ENCODE peak calls at places on chromosomes 16 and 17, in five cellular contexts. B, V, Y, F and L are unnamed samples.

GRCh38 chr16:1906846-1907165 is 11.4 kb downstream of the HS3ST6 start:
- DNase-seq in B (no peak), V (no peak), Y (no peak), F (no peak), L (no peak)

GRCh38 chr17:61361084-61361483 is 38.6 kb upstream of the TBX2 start:
- DNase-seq in B (no peak), V (no peak), Y (no peak), F (no peak), L (peak)

GRCh38 chr16:69859105-69859969 is 91.8 kb upstream of the CLEC18A start:
- DNase-seq in B (peak), V (no peak), Y (no peak), F (peak), L (no peak)

GRCh38 chr16:8955828-8956227 is 7.9 kb downstream of the USP7 start:
- DNase-seq in B (peak), V (no peak), Y (no peak), F (no peak), L (no peak)

GRCh38 chr17:82605939-82606600 is 42.2 kb downstream of the WDR45B start:
- DNase-seq in B (no peak), V (no peak), Y (no peak), F (no peak), L (no peak)

GRCh38 chr17:81917565-81918332 is at the start of gene SIRT7:
- DNase-seq in B (peak), V (peak), Y (peak), F (peak), L (no peak)

GRCh38 chr16:46568472-46569230 is 52.5 kb downstream of the SHCBP1 start:
- DNase-seq in B (no peak), V (no peak), Y (no peak), F (no peak), L (no peak)

GRCh38 chr17:64183815-64184397 is 54.0 kb upstream of the ERN1 start:
- DNase-seq in B (no peak), V (peak), Y (no peak), F (peak), L (no peak)

GRCh38 chr17:66964930-66965800 is 658 bp downstream of the CACNG4 start:
- DNase-seq in B (peak), V (peak), Y (no peak), F (peak), L (no peak)

GRCh38 chr16:23836404-23837291 is 865 bp downstream of the PRKCB start:
- DNase-seq in B (peak), V (no peak), Y (peak), F (peak), L (no peak)